ENCODE peak calls at places on chromosomes 5 and 9, in four cellular contexts. K is tibial nerve, Y is gastrocnemius medialis, S is dorsolateral prefrontal cortex. V is an unnamed sample.

GRCh38 chr5:178113841-178114324 is 551 bp downstream of the N4BP3 start:
- DNase-seq in Y (no peak), S (no peak), K (no peak), V (no peak)

GRCh38 chr5:17216974-17217325 is 481 bp upstream of the BASP1 start:
- DNase-seq in Y (no peak), K (no peak), S (no peak), V (peak; percentile 61)

GRCh38 chr5:115456056-115456455 is 88.5 kb downstream of the FEM1C start:
- DNase-seq in Y (no peak), S (no peak), K (no peak), V (no peak)

GRCh38 chr5:125928663-125929062 is 494.5 kb upstream of the GRAMD2B start:
- DNase-seq in K (no peak), Y (no peak), S (no peak), V (no peak)

GRCh38 chr9:966936-967335 is 9.5 kb upstream of the DMRT3 start:
- DNase-seq in K (no peak), S (no peak), Y (no peak), V (no peak)

GRCh38 chr9:77922587-77922986 is 109.0 kb downstream of the GNAQ start:
- DNase-seq in S (no peak), K (no peak), Y (no peak), V (no peak)

GRCh38 chr9:84278131-84278530 is 62.4 kb downstream of the SLC28A3 start:
- DNase-seq in Y (no peak), K (no peak), S (no peak), V (no peak)

GRCh38 chr9:131418143-131419028 is 24.5 kb downstream of the PRRC2B start:
- DNase-seq in S (no peak), K (no peak), Y (peak; percentile 66), V (no peak)

GRCh38 chr9:136709454-136710109 is 2.8 kb upstream of the DIPK1B start:
- DNase-seq in Y (no peak), S (no peak), K (no peak), V (no peak)

GRCh38 chr9:68462004-68462775 is 78.5 kb downstream of the TMEM252 start:
- DNase-seq in S (no peak), Y (no peak), K (no peak), V (no peak)

GRCh38 chr5:148268556-148268955 is at the start of gene SPINK13:
- DNase-seq in Y (no peak), K (no peak), S (no peak), V (no peak)

GRCh38 chr5:167950126-167950721 is 341.2 kb upstream of the WWC1 start:
- DNase-seq in K (peak; percentile 62), Y (no peak), S (no peak), V (no peak)

GRCh38 chr5:60687927-60688720 is 11.8 kb downstream of the DEPDC1B start:
- DNase-seq in S (no peak), Y (no peak), K (no peak), V (no peak)

GRCh38 chr9:124180557-124180956 is 77.2 kb upstream of the NEK6 start:
- DNase-seq in Y (peak; percentile 11), S (peak; percentile 69), K (peak; percentile 48), V (no peak)

GRCh38 chr5:112973904-112974303 is 2.7 kb upstream of the DCP2 start:
- DNase-seq in S (no peak), Y (no peak), K (no peak), V (no peak)

GRCh38 chr9:69474821-69475220 is 149.8 kb downstream of the ENTREP1 start:
- DNase-seq in Y (no peak), S (no peak), K (no peak), V (no peak)

GRCh38 chr9:107547772-107548297 is 58.3 kb upstream of the KLF4 start:
- DNase-seq in S (no peak), Y (no peak), K (no peak), V (peak; percentile 71)

DNA sequence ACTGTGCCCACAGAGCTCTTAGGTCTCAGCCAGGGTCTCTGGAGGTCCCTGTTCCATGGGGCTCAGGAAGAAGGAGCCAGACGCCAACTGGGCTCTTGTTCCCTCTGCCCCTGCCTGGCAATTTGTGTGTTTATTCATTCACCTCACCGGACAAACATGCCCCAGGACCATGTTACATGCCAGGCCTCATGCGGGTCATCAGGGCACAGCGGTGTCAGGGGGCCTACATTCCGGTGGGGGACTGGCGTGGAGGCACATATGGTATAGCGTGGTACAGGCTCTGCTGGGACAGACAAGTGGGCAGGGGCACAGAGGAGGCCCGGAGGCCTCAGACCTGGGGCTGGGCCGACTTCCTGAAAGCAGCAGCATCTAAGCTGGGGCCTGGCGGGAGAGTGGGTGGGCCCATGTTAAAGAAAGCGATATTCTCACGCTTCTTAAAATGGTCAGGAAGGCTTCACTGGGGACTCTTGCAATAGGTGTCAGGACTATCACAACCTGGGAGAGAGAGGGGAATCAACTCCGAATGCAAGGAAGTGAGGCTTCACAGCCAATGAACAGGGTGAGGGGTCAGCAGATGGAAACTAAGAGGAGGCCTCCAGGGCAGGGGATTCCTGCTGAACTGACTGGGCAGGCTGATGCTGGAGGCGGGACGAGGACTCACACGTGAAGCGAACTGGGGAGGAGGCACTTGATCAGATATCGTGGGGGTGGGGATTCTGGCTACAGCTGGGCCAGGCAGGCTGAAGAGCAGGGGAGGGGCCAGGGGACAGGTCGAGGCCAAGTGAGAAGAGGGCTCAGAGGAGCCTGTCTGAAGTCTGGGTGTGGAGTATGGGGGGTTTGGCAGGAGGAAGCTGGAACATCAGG is 41.9 kb downstream of the NCS1 start:
- DNase-seq in K (no peak), S (no peak), Y (no peak), V (no peak)
- H3K27ac ChIP-seq in K (no peak overlapping the region), S (peak overlapping the region; percentile 35), Y (no peak overlapping the region), V (peak overlapping the region; percentile 53)

GRCh38 chr9:73180373-73180772 is 28.7 kb downstream of the ANXA1 start:
- DNase-seq in S (no peak), K (no peak), Y (no peak), V (no peak)
- H3K27ac ChIP-seq in S (no peak overlapping the region), K (no peak overlapping the region), Y (no peak overlapping the region), V (no peak overlapping the region)

DNA sequence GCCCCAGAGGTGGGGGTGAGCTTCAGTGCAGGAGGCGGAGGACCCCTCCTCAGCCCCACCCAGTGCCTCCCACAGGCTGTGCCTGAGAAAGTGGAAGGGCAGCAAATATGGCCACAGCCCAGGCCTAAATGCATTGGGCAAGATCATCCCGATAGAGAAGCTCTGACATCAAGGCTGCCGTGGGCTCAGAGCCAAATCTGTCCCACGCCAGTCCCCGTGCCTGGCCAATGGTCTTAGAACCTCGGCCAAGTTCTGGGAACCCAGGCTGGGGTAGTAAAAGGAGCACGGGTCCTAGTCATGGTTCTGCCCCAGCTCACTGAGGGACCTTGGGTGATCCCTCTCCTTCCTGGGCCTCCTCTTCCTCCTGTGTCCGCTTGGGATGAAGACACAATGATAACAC is 27.7 kb upstream of the TNIP1 start:
- DNase-seq in S (no peak), K (no peak), Y (no peak), V (no peak)
- H3K27ac ChIP-seq in S (no peak overlapping the region), K (peak overlapping the region; percentile 17), Y (peak overlapping the region; percentile 88), V (peak overlapping the region; percentile 44)

DNA sequence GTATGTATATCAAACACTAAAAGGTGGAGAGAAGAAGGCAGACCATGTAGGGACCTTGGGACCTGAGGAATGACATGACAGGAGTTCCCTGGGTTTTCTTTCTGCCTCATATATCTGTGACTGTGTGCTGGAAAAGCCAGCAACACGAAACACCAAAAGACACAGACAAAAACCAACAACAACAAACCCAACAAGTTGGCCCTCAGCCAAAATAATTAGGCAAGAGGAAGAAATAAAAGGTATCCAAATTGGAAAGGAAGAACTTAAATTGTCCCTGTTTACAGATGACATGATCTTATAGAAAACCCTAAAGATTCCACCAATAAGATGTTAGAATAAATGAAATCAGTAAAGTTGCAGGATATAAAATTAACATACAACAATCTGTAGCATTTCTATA is 21.7 kb downstream of the ABO start:
- DNase-seq in Y (no peak), K (no peak), S (no peak), V (no peak)
- H3K27ac ChIP-seq in Y (no peak overlapping the region), K (peak overlapping the region; percentile 32), S (no peak overlapping the region), V (peak overlapping the region; percentile 49)

DNA sequence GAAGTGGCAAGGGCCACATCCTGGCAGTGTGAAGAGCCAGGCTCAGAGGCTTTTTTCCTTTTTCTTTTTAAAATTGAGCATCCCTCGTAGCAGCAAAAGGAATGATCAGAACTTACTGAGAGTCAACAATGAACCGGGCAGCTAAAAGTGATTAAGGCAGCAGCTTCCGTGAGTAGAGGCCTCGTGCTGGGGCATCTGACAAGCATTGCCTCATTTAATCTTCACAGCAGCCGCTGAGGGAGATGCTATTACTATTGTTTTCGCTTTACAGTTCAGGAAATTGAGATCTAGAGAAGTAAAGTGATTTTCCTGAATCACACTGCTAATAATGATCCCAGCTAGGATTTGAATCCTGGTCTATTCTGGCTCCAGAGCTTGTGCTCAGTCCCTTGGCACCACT is 30.7 kb upstream of the PTGS1 start:
- DNase-seq in Y (no peak), S (no peak), K (no peak), V (no peak)
- H3K27ac ChIP-seq in Y (peak overlapping the region; percentile 20), S (no peak overlapping the region), K (no peak overlapping the region), V (no peak overlapping the region)

V was measured in uterus.